ENCODE peak calls at places on chromosome 10, in five cellular contexts. E is activated CD4-positive, alpha-beta T cell treated with anti-CD3 and anti-CD28 coated beads, Interleukin-2, amount 10 ng/mL, durations not matched to agents 7 days and 5 days; G is activated CD8-positive, alpha-beta memory T cell treated with anti-CD3 and anti-CD28 coated beads for 24 hours; Z is stimulated activated CD4-positive, alpha-beta T cell treated with anti-CD3 and anti-CD28 coated beads, Interleukin-2, amount 100 ng/mL, for 48 hours; F is NCI-H1092 treated with DMSO at 0.1 percent for 48 hours. I is an unnamed sample.

GRCh38 chr10:12448729-12449391 is 99.5 kb downstream of the CAMK1D start:
- DNase-seq in E (peak), G (peak), Z (peak), F (no peak), I (no peak)

GRCh38 chr10:24900888-24901685 is 51.3 kb downstream of the PRTFDC1 start:
- DNase-seq in E (no peak), G (no peak), Z (no peak), F (no peak), I (no peak)

GRCh38 chr10:75223507-75223906 is 12.2 kb downstream of the COMTD1 start:
- DNase-seq in E (no peak), G (no peak), Z (no peak), F (no peak), I (no peak)

GRCh38 chr10:93703066-93703465 is 674 bp upstream of the FRA10AC1 start:
- DNase-seq in E (peak), G (no peak), Z (peak), F (peak), I (no peak)

GRCh38 chr10:12419279-12419847 is 70.0 kb downstream of the CAMK1D start:
- DNase-seq in E (peak), G (peak), Z (peak), F (no peak), I (no peak)

GRCh38 chr10:84190621-84191020 is 3.7 kb upstream of the CDHR1 start:
- DNase-seq in E (no peak), G (no peak), Z (no peak), F (no peak), I (no peak)

GRCh38 chr10:125377368-125377767 is 217.0 kb upstream of the CTBP2 start:
- DNase-seq in E (no peak), G (no peak), Z (no peak), F (no peak), I (no peak)

GRCh38 chr10:71080381-71081228 is 131.8 kb upstream of the UNC5B start:
- DNase-seq in E (no peak), G (peak), Z (no peak), F (no peak), I (peak)

GRCh38 chr10:86139066-86139657 is 227.4 kb downstream of the GRID1 start:
- DNase-seq in E (peak), G (peak), Z (peak), F (no peak), I (no peak)

GRCh38 chr10:67385566-67385965 is 310.4 kb downstream of the CTNNA3 start:
- DNase-seq in E (no peak), G (no peak), Z (no peak), F (no peak), I (no peak)

GRCh38 chr10:113397031-113397430 is 155.8 kb upstream of the HABP2 start:
- DNase-seq in E (no peak), G (no peak), Z (no peak), F (no peak), I (no peak)

GRCh38 chr10:82564353-82565218 is 689.6 kb downstream of the NRG3 start:
- DNase-seq in E (no peak), G (no peak), Z (no peak), F (no peak), I (no peak)

GRCh38 chr10:121854809-121855445 is 72.9 kb downstream of the ATE1 start:
- DNase-seq in E (no peak), G (no peak), Z (no peak), F (no peak), I (no peak)

GRCh38 chr10:94413374-94413773 is 11.0 kb downstream of the TBC1D12 start:
- DNase-seq in E (no peak), G (no peak), Z (no peak), F (no peak), I (no peak)

GRCh38 chr10:58618158-58618676 is 105.5 kb downstream of the BICC1 start:
- DNase-seq in E (no peak), G (no peak), Z (no peak), F (no peak), I (no peak)

GRCh38 chr10:47040041-47040491 is 128.8 kb downstream of the PTPN20 start:
- DNase-seq in E (no peak), G (no peak), Z (no peak), F (no peak), I (no peak)

GRCh38 chr10:63711361-63711760 is 190.2 kb downstream of the REEP3 start:
- DNase-seq in E (no peak), G (no peak), Z (no peak), F (peak), I (no peak)

GRCh38 chr10:21696302-21696701 is 162.3 kb downstream of the MLLT10 start:
- DNase-seq in E (no peak), G (no peak), Z (no peak), F (no peak), I (no peak)

GRCh38 chr10:118914626-118915025 is 114.9 kb upstream of the NANOS1 start:
- DNase-seq in E (no peak), G (no peak), Z (no peak), F (no peak), I (no peak)

GRCh38 chr10:18087398-18087797 is 52.8 kb upstream of the CACNB2 start:
- DNase-seq in E (no peak), G (no peak), Z (no peak), F (no peak), I (no peak)

GRCh38 chr10:43294241-43294658 is 27.4 kb upstream of the RASGEF1A start:
- DNase-seq in E (peak), G (peak), Z (no peak), F (no peak), I (no peak)